ENCODE peak calls at places on chromosome 10, in seven cellular contexts. G, W, R, L, E, C and J are unnamed samples.
A peak's percentile ranks its signal among the peaks of the same experiment; 100 is the strongest.

GRCh38 chr10:21278491-21279216 is 246.8 kb downstream of the SKIDA1 start:
- DNase-seq in G (peak; percentile 53), W (peak; percentile 71), R (peak; percentile 95), L (peak; percentile 95), E (peak; percentile 71), C (peak; percentile 82), J (peak; percentile 12)

GRCh38 chr10:10564081-10564480 is 453.6 kb upstream of the CELF2 start:
- DNase-seq in G (no peak), W (no peak), R (no peak), L (no peak), E (no peak), C (no peak), J (no peak)

GRCh38 chr10:127346604-127347003 is 150.2 kb upstream of the INSYN2A start:
- DNase-seq in G (no peak), W (no peak), R (no peak), L (no peak), E (no peak), C (no peak), J (no peak)

GRCh38 chr10:21498977-21499376 is 26.5 kb downstream of the SKIDA1 start:
- DNase-seq in G (no peak), W (no peak), R (no peak), L (no peak), E (no peak), C (no peak), J (no peak)

GRCh38 chr10:20858292-20859124 is 38.6 kb downstream of the NEBL start:
- DNase-seq in G (no peak), W (no peak), R (no peak), L (no peak), E (peak; percentile 55), C (peak; percentile 22), J (no peak)

GRCh38 chr10:92074126-92074887 is 150.7 kb downstream of the BTAF1 start:
- DNase-seq in G (no peak), W (no peak), R (no peak), L (no peak), E (no peak), C (peak; percentile 32), J (no peak)

GRCh38 chr10:84333864-84334451 is 5.6 kb downstream of the CCSER2 start:
- DNase-seq in G (no peak), W (no peak), R (peak; percentile 21), L (no peak), E (no peak), C (peak; percentile 37), J (no peak)

GRCh38 chr10:44949915-44950314 is 9.7 kb upstream of the RASSF4 start:
- DNase-seq in G (no peak), W (no peak), R (no peak), L (no peak), E (no peak), C (no peak), J (no peak)

GRCh38 chr10:23469596-23470237 is 30.8 kb downstream of the OTUD1 start:
- DNase-seq in G (no peak), W (no peak), R (no peak), L (no peak), E (no peak), C (no peak), J (no peak)

GRCh38 chr10:77165445-77166316 is 471.9 kb downstream of the KCNMA1 start:
- DNase-seq in G (peak; percentile 16), W (no peak), R (peak; percentile 74), L (peak; percentile 60), E (peak; percentile 49), C (peak; percentile 82), J (peak; percentile 51)

GRCh38 chr10:114749014-114749413 is 72.6 kb upstream of the FHIP2A start:
- DNase-seq in G (no peak), W (no peak), R (no peak), L (no peak), E (no peak), C (no peak), J (no peak)

GRCh38 chr10:124696446-124697392 is 47.5 kb downstream of the FAM53B start:
- DNase-seq in G (no peak), W (no peak), R (no peak), L (no peak), E (no peak), C (no peak), J (no peak)

GRCh38 chr10:35369049-35369760 is 32.9 kb downstream of the CCNY start:
- DNase-seq in G (no peak), W (no peak), R (no peak), L (no peak), E (no peak), C (peak; percentile 26), J (no peak)

GRCh38 chr10:130987401-130987800 is 324.1 kb downstream of the TCERG1L start:
- DNase-seq in G (no peak), W (no peak), R (no peak), L (no peak), E (no peak), C (no peak), J (no peak)

GRCh38 chr10:124728830-124729661 is 15.1 kb downstream of the FAM53B start:
- DNase-seq in G (no peak), W (no peak), R (no peak), L (no peak), E (peak; percentile 73), C (peak; percentile 40), J (no peak)

GRCh38 chr10:93383562-93383981 is 98.6 kb downstream of the MYOF start:
- DNase-seq in G (no peak), W (peak; percentile 94), R (peak; percentile 91), L (no peak), E (peak; percentile 75), C (no peak), J (no peak)

GRCh38 chr10:102672822-102673200 is 28.5 kb downstream of the TRIM8 start:
- DNase-seq in G (no peak), W (no peak), R (no peak), L (no peak), E (no peak), C (no peak), J (no peak)

GRCh38 chr10:79248341-79248931 is 98.8 kb upstream of the PPIF start:
- DNase-seq in G (no peak), W (no peak), R (peak; percentile 65), L (no peak), E (no peak), C (peak; percentile 81), J (no peak)

GRCh38 chr10:118332948-118333710 is 9.0 kb downstream of the FAM204A start:
- DNase-seq in G (no peak), W (no peak), R (no peak), L (no peak), E (no peak), C (no peak), J (no peak)

GRCh38 chr10:132290631-132291030 is 17.1 kb downstream of the STK32C start:
- DNase-seq in G (no peak), W (no peak), R (no peak), L (no peak), E (no peak), C (no peak), J (no peak)

GRCh38 chr10:33566001-33566400 is 231.5 kb upstream of the NRP1 start:
- DNase-seq in G (no peak), W (no peak), R (no peak), L (no peak), E (no peak), C (no peak), J (no peak)

GRCh38 chr10:13847201-13847631 is 260.5 kb downstream of the PRPF18 start:
- DNase-seq in G (no peak), W (no peak), R (no peak), L (peak; percentile 12), E (no peak), C (no peak), J (no peak)

GRCh38 chr10:78231930-78232329 is 198.3 kb downstream of the RPS24 start:
- DNase-seq in G (no peak), W (no peak), R (no peak), L (no peak), E (no peak), C (peak; percentile 32), J (no peak)

GRCh38 chr10:111578076-111578475 is 501.2 kb downstream of the ADRA2A start:
- DNase-seq in G (no peak), W (no peak), R (no peak), L (peak; percentile 8), E (no peak), C (no peak), J (no peak)

GRCh38 chr10:12984165-12984747 is 17.3 kb downstream of the CCDC3 start:
- DNase-seq in G (no peak), W (no peak), R (peak; percentile 71), L (no peak), E (peak; percentile 39), C (peak; percentile 30), J (no peak)

GRCh38 chr10:11798862-11799735 is 24.1 kb upstream of the PROSER2 start:
- DNase-seq in G (no peak), W (no peak), R (no peak), L (no peak), E (no peak), C (peak; percentile 40), J (no peak)

GRCh38 chr10:37390901-37391300 is 265.5 kb downstream of the ANKRD30A start:
- DNase-seq in G (no peak), W (no peak), R (no peak), L (no peak), E (no peak), C (peak; percentile 17), J (no peak)

GRCh38 chr10:116201011-116201410 is 72.0 kb downstream of the GFRA1 start:
- DNase-seq in G (no peak), W (peak; percentile 13), R (no peak), L (no peak), E (no peak), C (no peak), J (no peak)

GRCh38 chr10:134205-134742 is 981 bp upstream of the ZMYND11 start:
- DNase-seq in G (no peak), W (no peak), R (no peak), L (no peak), E (peak; percentile 41), C (no peak), J (no peak)

GRCh38 chr10:122779924-122780323 is 65.7 kb downstream of the CUZD1 start:
- DNase-seq in G (no peak), W (no peak), R (no peak), L (no peak), E (no peak), C (no peak), J (no peak)

GRCh38 chr10:132194726-132195125 is 8.0 kb downstream of the DPYSL4 start:
- DNase-seq in G (no peak), W (no peak), R (no peak), L (no peak), E (no peak), C (no peak), J (no peak)

GRCh38 chr10:66713387-66713786 is 212.4 kb upstream of the LRRTM3 start:
- DNase-seq in G (no peak), W (no peak), R (no peak), L (no peak), E (no peak), C (no peak), J (no peak)